ENCODE peak calls at places on chromosomes 13 and 19, in five cellular contexts. T, F, Y, K and E are unnamed samples.
A peak's percentile ranks its signal among the peaks of the same experiment; 100 is the strongest.

GRCh38 chr19:47492137-47492533 is 8.1 kb upstream of the KPTN start:
- DNase-seq in T (no peak), F (no peak), Y (no peak), K (no peak), E (no peak)

GRCh38 chr13:33494596-33495214 is 209.2 kb upstream of the STARD13 start:
- DNase-seq in T (no peak), F (peak; percentile 11), Y (no peak), K (no peak), E (no peak)

GRCh38 chr13:40345149-40345514 is 321.3 kb downstream of the FOXO1 start:
- DNase-seq in T (no peak), F (no peak), Y (no peak), K (no peak), E (no peak)

GRCh38 chr19:4897146-4897545 is 5.5 kb downstream of the ARRDC5 start:
- DNase-seq in T (no peak), F (no peak), Y (no peak), K (no peak), E (no peak)

GRCh38 chr13:31885994-31886393 is 145.6 kb upstream of the FRY start:
- DNase-seq in T (no peak), F (no peak), Y (no peak), K (no peak), E (no peak)

GRCh38 chr13:24706886-24707585 is 26.8 kb downstream of the ATP12A start:
- DNase-seq in T (no peak), F (no peak), Y (no peak), K (no peak), E (no peak)

GRCh38 chr13:51623473-51623872 is 39.2 kb downstream of the WDFY2 start:
- DNase-seq in T (no peak), F (no peak), Y (no peak), K (no peak), E (no peak)

GRCh38 chr13:78326608-78327007 is 276.7 kb downstream of the POU4F1 start:
- DNase-seq in T (no peak), F (no peak), Y (no peak), K (no peak), E (no peak)